ENCODE peak calls at places on chromosomes 2 and 18, in nine cellular contexts. D is suprapubic skin, W is K562, V is vagina, G is upper lobe of left lung, H is breast epithelium, X is GM12878, P is spleen, B is HepG2. S is an unnamed sample.

GRCh38 chr2:196702641-196703040 is 63.1 kb downstream of the CCDC150 start:
- DNase-seq in D (no peak), W (no peak), V (no peak), G (no peak), H (no peak), X (no peak), P (no peak), B (no peak), S (no peak)

GRCh38 chr18:2848145-2848878 is 1.5 kb downstream of the EMILIN2 start:
- DNase-seq in D (no peak), W (no peak), V (no peak), G (no peak), H (no peak), X (no peak), P (no peak), B (no peak), S (no peak)

GRCh38 chr2:108621689-108622681 is 87.7 kb downstream of the LIMS1 start:
- DNase-seq in D (no peak), W (no peak), V (no peak), G (no peak), H (no peak), X (no peak), P (no peak), B (no peak), S (no peak)

GRCh38 chr2:229129738-229130371 is 141.2 kb downstream of the PID1 start:
- DNase-seq in D (no peak), W (no peak), V (no peak), G (no peak), H (no peak), X (no peak), P (no peak), B (no peak), S (no peak)

GRCh38 chr2:128444044-128444771 is 125.5 kb upstream of the HS6ST1 start:
- DNase-seq in D (peak), W (no peak), V (peak), G (no peak), H (no peak), X (no peak), P (peak), B (no peak), S (no peak)

GRCh38 chr2:241759091-241759807 is 17.4 kb upstream of the GAL3ST2 start:
- DNase-seq in D (no peak), W (no peak), V (no peak), G (no peak), H (no peak), X (no peak), P (peak), B (no peak), S (no peak)

GRCh38 chr2:46939596-46940359 is 24.2 kb upstream of the MCFD2 start:
- DNase-seq in D (no peak), W (no peak), V (no peak), G (no peak), H (no peak), X (no peak), P (no peak), B (peak), S (no peak)

GRCh38 chr2:224947566-224947965 is 94.7 kb downstream of the DOCK10 start:
- DNase-seq in D (no peak), W (no peak), V (no peak), G (no peak), H (no peak), X (no peak), P (no peak), B (no peak), S (no peak)

GRCh38 chr2:54430649-54431048 is 25.5 kb upstream of the SPTBN1 start:
- DNase-seq in D (no peak), W (no peak), V (no peak), G (no peak), H (no peak), X (no peak), P (no peak), B (no peak), S (no peak)

GRCh38 chr2:135819211-135819610 is 17.8 kb downstream of the LCT start:
- DNase-seq in D (no peak), W (peak), V (no peak), G (no peak), H (no peak), X (no peak), P (no peak), B (peak), S (peak)

GRCh38 chr2:220586980-220587549 is 959.6 kb downstream of the SLC4A3 start:
- DNase-seq in D (no peak), W (no peak), V (no peak), G (no peak), H (no peak), X (no peak), P (no peak), B (no peak), S (no peak)

GRCh38 chr2:187169108-187169713 is 278.8 kb downstream of the CALCRL start:
- DNase-seq in D (no peak), W (no peak), V (no peak), G (no peak), H (no peak), X (peak), P (no peak), B (no peak), S (no peak)

GRCh38 chr2:46135936-46136335 is 161.3 kb upstream of the EPAS1 start:
- DNase-seq in D (no peak), W (no peak), V (no peak), G (no peak), H (no peak), X (no peak), P (no peak), B (no peak), S (no peak)

GRCh38 chr2:218026676-218027425 is 24.1 kb upstream of the TNS1 start:
- DNase-seq in D (peak), W (no peak), V (peak), G (no peak), H (peak), X (no peak), P (no peak), B (no peak), S (no peak)

GRCh38 chr2:3488768-3489448 is 30.4 kb downstream of the ADI1 start:
- DNase-seq in D (peak), W (peak), V (no peak), G (no peak), H (no peak), X (no peak), P (peak), B (no peak), S (no peak)

DNA sequence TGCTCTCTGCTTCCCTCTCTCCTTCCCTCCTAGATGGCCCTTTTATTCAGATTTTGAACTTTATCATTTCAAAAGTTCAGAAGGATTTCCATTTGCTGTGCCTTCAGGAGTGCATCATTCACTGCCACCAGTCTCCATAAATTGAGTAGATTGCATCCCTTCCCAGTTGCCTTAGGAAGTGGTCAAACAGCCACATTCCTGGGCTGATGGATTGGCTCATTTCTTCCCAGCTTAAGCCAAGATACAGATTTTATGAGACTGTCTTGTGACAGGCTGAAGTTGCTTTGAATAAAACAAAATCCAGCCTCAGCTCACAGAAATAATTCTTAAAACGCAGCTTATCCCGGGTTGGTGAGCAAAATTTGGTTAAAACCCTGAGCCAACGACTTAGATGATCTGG is 9.8 kb downstream of the NRP2 start:
- DNase-seq in D (no peak), W (no peak), V (no peak), G (no peak), H (no peak), X (no peak), P (no peak), B (no peak), S (no peak)
- TF ChIP-seq POLR2AphosphoS5 in D (no peak), W (no peak), V (peak), G (no peak), H (no peak), X (no peak), P (no peak), B (no peak), S (no peak)

DNA sequence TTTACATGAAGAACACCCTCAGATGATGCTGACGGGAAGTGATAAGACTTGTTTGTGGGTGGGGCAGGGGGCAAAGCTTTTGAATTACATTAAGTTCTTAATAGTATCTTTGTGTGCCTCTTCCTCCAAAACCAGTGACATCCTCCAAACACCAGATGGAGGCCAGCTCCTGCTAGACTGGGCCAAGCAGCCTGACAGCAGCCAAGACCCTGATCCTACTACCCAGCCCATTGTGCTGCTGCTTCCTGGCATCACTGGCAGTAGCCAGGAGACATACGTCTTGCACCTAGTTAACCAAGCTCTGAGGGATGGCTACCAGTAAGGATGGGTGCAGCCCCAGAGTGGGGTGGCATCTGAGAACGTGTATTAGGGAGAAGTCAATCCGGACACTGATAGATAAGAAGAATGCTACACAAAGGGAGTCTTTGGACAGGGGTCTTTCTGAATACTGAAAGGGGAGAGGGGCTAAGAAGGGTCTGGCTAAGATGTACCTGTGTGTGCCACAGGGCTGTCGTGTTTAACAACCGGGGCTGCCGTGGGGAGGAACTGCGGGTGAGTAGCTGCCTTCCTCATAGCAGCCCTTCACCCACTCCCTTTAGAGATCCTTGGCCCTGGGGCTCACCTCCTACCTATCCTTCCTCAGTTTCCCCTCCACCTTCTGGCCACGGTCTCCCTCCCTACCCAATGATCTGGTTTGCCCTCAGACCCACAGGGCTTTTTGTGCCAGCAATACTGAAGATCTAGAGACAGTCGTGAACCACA is 5.4 kb downstream of the ABHD1 start:
- DNase-seq in D (no peak), W (no peak), V (no peak), G (no peak), H (no peak), X (no peak), P (no peak), B (no peak), S (no peak)
- TF ChIP-seq POLR2AphosphoS5 in D (no peak), W (no peak), V (no peak), G (no peak), H (no peak), X (no peak), P (no peak), B (peak), S (no peak)

GRCh38 chr2:226164512-226164911 is 635.1 kb downstream of the IRS1 start:
- DNase-seq in D (no peak), W (no peak), V (no peak), G (no peak), H (no peak), X (no peak), P (no peak), B (no peak), S (no peak)

GRCh38 chr2:226169751-226170581 is 629.7 kb downstream of the IRS1 start:
- DNase-seq in D (no peak), W (no peak), V (no peak), G (no peak), H (no peak), X (no peak), P (no peak), B (peak), S (no peak)

GRCh38 chr2:226172939-226173338 is 626.7 kb downstream of the IRS1 start:
- DNase-seq in D (no peak), W (no peak), V (no peak), G (no peak), H (no peak), X (no peak), P (no peak), B (no peak), S (no peak)

GRCh38 chr2:226172314-226172713 is 627.3 kb downstream of the IRS1 start:
- DNase-seq in D (no peak), W (no peak), V (no peak), G (no peak), H (no peak), X (no peak), P (no peak), B (no peak), S (no peak)

DNA sequence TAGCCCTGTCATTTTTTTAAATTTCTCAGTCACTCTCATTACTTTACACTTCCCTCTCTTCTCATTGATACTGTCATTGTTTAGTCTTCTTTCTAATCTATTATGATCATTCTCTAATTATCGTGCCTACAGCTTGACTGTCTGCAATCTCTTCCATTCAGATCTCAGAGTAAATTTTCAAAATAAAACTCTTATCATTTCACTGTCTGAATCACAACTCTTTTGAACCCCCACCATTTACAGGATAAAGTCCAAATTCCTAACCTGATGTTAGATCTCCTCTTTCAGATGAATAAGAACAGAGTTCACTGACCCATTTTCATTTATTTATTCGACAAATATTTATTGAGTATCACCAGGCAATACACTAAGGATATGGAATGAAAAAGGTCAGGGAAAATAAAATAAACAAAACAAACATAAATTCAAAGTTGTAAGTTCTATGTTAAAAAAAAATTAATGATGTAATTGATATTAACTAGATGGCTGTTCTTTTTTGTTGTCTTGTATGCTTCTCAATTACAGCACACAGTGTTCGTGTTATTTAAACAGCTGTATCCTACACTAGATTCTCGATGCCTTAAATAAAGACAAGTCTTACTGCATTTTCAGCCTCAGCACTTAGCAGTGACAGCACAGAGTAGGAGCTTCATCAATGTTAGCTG is 631.0 kb downstream of the IRS1 start:
- DNase-seq in D (no peak), W (no peak), V (no peak), G (no peak), H (no peak), X (no peak), P (no peak), B (peak), S (no peak)
- TF ChIP-seq POLR2AphosphoS5 in D (no peak), W (no peak), V (no peak), G (no peak), H (no peak), X (no peak), P (no peak), B (no peak), S (no peak)

GRCh38 chr2:74668087-74668486 is 14.0 kb downstream of the SEMA4F start:
- DNase-seq in D (no peak), W (no peak), V (no peak), G (no peak), H (no peak), X (no peak), P (no peak), B (no peak), S (no peak)
- TF ChIP-seq POLR2AphosphoS5 in D (no peak), W (no peak), V (no peak), G (no peak), H (no peak), X (no peak), P (no peak), B (no peak), S (no peak)

DNA sequence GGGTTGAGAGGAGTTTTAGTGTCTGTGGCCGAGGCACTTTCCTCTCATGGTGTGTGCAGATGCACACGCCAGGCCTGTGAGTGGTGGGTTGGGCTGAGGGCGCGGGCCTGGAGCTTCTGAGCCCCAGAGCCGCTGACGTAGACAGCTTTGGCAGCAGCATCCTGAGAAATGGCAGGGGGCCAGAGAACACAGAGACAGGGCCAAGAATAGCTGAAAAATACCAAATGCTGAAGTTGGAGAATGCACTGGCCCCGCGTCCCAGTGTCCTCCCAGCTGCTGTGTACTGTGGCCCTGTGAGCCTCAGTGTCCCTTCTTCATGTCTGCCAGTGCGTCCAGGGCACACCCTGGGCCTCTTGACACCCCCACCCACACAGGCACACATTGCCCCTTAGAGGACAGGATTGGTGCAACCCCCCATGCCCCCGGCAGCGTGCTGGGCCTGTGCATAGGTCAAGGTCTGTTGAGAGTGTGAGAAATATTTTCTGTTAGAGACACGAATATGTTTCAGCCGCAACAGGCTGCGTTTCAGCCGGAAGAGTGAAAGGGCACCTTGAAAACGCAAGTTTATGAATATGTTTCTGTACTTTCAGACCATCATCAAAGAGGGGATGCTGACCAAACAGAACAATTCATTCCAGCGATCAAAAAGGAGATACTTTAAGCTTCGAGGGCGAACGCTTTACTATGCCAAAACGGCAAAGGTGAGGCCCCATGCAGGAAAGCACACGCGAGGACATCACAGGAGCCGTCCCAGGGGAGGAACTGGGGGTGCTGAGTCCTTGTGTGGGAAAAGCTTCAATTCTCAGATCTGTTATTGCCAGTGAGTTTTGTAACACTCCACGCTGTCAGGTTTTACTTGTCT is 33.6 kb downstream of the DGKD start:
- DNase-seq in D (peak), W (no peak), V (no peak), G (peak), H (peak), X (no peak), P (no peak), B (peak), S (no peak)
- TF ChIP-seq POLR2AphosphoS5 in D (no peak), W (no peak), V (peak), G (peak), H (no peak), X (no peak), P (peak), B (peak), S (no peak)

GRCh38 chr2:80050246-80050645 is 254.3 kb downstream of the LRRTM1 start:
- DNase-seq in D (no peak), W (no peak), V (no peak), G (no peak), H (no peak), X (no peak), P (no peak), B (no peak), S (no peak)
- TF ChIP-seq POLR2AphosphoS5 in D (no peak), W (no peak), V (no peak), G (no peak), H (no peak), X (no peak), P (no peak), B (no peak), S (no peak)

DNA sequence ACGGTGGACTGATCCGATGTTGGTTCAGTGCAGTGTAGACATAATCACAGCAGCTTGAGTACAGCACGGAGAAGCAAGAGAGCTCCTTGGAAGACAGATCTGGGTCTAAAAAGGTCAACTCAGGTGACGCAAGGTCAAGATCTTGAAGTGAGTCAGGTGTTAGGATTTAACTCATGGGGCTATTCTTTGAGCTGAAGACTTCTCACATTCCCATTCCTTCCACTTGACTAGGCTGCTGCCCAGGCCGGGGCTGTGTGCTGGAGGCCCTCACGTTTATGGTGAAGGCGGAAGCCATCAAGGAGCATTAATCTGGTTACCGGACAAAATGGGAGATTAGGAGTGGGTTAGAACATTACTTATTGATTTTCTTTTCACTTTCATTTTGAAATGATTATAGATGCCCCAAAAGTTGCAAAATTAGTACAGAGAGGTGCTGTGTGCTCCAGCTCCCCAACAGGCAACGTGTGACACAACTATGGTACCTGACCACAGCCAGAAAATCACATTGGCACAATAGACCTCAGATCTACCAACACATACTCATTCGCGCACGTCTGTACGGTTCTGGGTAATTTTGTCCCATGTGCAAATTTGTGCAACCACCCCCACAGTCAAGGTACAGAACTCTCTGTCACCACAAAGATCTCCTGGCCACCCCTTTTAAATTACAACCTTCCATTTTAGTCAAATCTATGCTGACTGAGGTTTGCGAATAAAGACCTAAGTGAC is 77.6 kb upstream of the SEC11C start:
- DNase-seq in D (no peak), W (no peak), V (no peak), G (no peak), H (no peak), X (peak), P (no peak), B (no peak), S (no peak)
- TF ChIP-seq POLR2AphosphoS5 in D (no peak), W (no peak), V (no peak), G (no peak), H (no peak), X (no peak), P (no peak), B (no peak), S (no peak)

S was measured in HCT116.